ENCODE peak calls at places on chromosomes 2 and 18, in nine cellular contexts. D is H7; H is Caki2; E is GM04504; I is NCI-H1930; S is NAMALWA; K is ascending aorta; F is activated naive CD8-positive, alpha-beta T cell treated with anti-CD3 and anti-CD28 coated beads, Interleukin-2, amount 50 U/mL, for 24 hours; R is GM23248. M is an unnamed sample.

GRCh38 chr2:24539258-24539657 is 48.2 kb downstream of the NCOA1 start:
- DNase-seq in D (no peak), H (no peak), E (no peak), I (no peak), S (no peak), K (no peak), F (no peak), R (no peak), M (no peak)

GRCh38 chr2:75896779-75897366 is 186.2 kb upstream of the GCFC2 start:
- DNase-seq in D (peak), H (peak), E (no peak), I (peak), S (peak), K (no peak), F (no peak), R (peak), M (peak)

GRCh38 chr2:62956646-62957045 is 94.0 kb upstream of the OTX1 start:
- DNase-seq in D (no peak), H (no peak), E (no peak), I (no peak), S (no peak), K (no peak), F (no peak), R (no peak), M (no peak)

GRCh38 chr2:175167076-175167791 is 769 bp downstream of the ATF2 start:
- DNase-seq in D (peak), H (no peak), E (no peak), I (no peak), S (peak), K (peak), F (peak), R (peak), M (peak)

GRCh38 chr18:13295894-13296293 is 77.3 kb downstream of the LDLRAD4 start:
- DNase-seq in D (no peak), H (no peak), E (no peak), I (no peak), S (no peak), K (no peak), F (no peak), R (no peak), M (no peak)

GRCh38 chr2:239945751-239946569 is 79.2 kb downstream of the NDUFA10 start:
- DNase-seq in D (peak), H (no peak), E (no peak), I (no peak), S (no peak), K (peak), F (no peak), R (no peak), M (no peak)

GRCh38 chr2:62197609-62198236 is 1.8 kb downstream of the B3GNT2 start:
- DNase-seq in D (peak), H (peak), E (no peak), I (no peak), S (peak), K (no peak), F (peak), R (peak), M (no peak)

GRCh38 chr2:46351388-46352141 is 54.4 kb downstream of the EPAS1 start:
- DNase-seq in D (peak), H (no peak), E (no peak), I (no peak), S (no peak), K (no peak), F (peak), R (no peak), M (no peak)

GRCh38 chr2:24657818-24658217 is 135.4 kb downstream of the PTRHD1 start:
- DNase-seq in D (no peak), H (no peak), E (no peak), I (no peak), S (no peak), K (no peak), F (no peak), R (no peak), M (no peak)

GRCh38 chr2:67295851-67296250 is 101.3 kb upstream of the ETAA1 start:
- DNase-seq in D (no peak), H (no peak), E (no peak), I (no peak), S (no peak), K (no peak), F (no peak), R (peak), M (no peak)

GRCh38 chr2:157699806-157700205 is 71.1 kb upstream of the ACVR1C start:
- DNase-seq in D (no peak), H (no peak), E (no peak), I (no peak), S (no peak), K (no peak), F (no peak), R (no peak), M (no peak)

GRCh38 chr2:68811364-68811763 is 59.8 kb downstream of the BMP10 start:
- DNase-seq in D (no peak), H (no peak), E (no peak), I (no peak), S (no peak), K (peak), F (no peak), R (peak), M (no peak)

GRCh38 chr2:208025037-208025813 is at the start of gene PLEKHM3:
- DNase-seq in D (peak), H (peak), E (peak), I (peak), S (peak), K (peak), F (peak), R (peak), M (peak)

M was measured in HT-29.